ENCODE peak calls at places on chromosomes 2 and 18, in four cellular contexts. J is epithelial cell of proximal tubule, I is AG04450, W is neural progenitor cell. S is an unnamed sample.

GRCh38 chr2:43623052-43623451 is 14.0 kb upstream of the PLEKHH2 start:
- DNase-seq in W (no peak), I (no peak), J (no peak), S (no peak)

GRCh38 chr18:77173274-77174030 is 40.9 kb upstream of the MBP start:
- DNase-seq in I (no peak), J (no peak), W (no peak), S (no peak)

GRCh38 chr2:62895632-62896009 is 155.0 kb upstream of the OTX1 start:
- DNase-seq in I (peak; percentile 32), W (no peak), J (no peak), S (peak; percentile 3)

GRCh38 chr2:20189299-20189931 is 35.5 kb downstream of the SDC1 start:
- DNase-seq in I (no peak), J (no peak), W (no peak), S (no peak)

GRCh38 chr2:63658176-63658968 is 69.6 kb downstream of the MDH1 start:
- DNase-seq in I (no peak), W (no peak), J (peak; percentile 67), S (no peak)

GRCh38 chr2:29228276-29228675 is 113.1 kb downstream of the CLIP4 start:
- DNase-seq in I (no peak), W (no peak), J (no peak), S (no peak)

GRCh38 chr18:21907451-21907850 is 166.9 kb downstream of the MIB1 start:
- DNase-seq in I (no peak), W (no peak), J (no peak), S (no peak)

GRCh38 chr2:86350751-86351150 is 13.3 kb upstream of the REEP1 start:
- DNase-seq in J (no peak), W (no peak), I (no peak), S (no peak)

GRCh38 chr2:239495175-239495574 is 94.4 kb upstream of the HDAC4 start:
- DNase-seq in W (no peak), I (no peak), J (no peak), S (no peak)

GRCh38 chr2:168025487-168026203 is 221.8 kb downstream of the STK39 start:
- DNase-seq in W (no peak), J (peak; percentile 4), I (no peak), S (peak; percentile 13)

GRCh38 chr2:199336546-199336945 is 121.2 kb downstream of the SATB2 start:
- DNase-seq in I (no peak), W (no peak), J (no peak), S (no peak)

GRCh38 chr2:26793518-26793917 is 7.7 kb downstream of the CENPA start:
- DNase-seq in W (no peak), I (no peak), J (no peak), S (no peak)

GRCh38 chr18:63431180-63431579 is 8.9 kb upstream of the VPS4B start:
- DNase-seq in I (no peak), W (no peak), J (no peak), S (no peak)

GRCh38 chr2:237552911-237553310 is 13.5 kb upstream of the PRLH start:
- DNase-seq in I (no peak), W (no peak), J (no peak), S (no peak)

GRCh38 chr2:237556773-237557632 is 9.4 kb upstream of the PRLH start:
- DNase-seq in W (no peak), I (no peak), J (no peak), S (no peak)

GRCh38 chr2:237555560-237555959 is 10.8 kb upstream of the PRLH start:
- DNase-seq in W (no peak), I (no peak), J (no peak), S (no peak)

GRCh38 chr2:237551071-237551574 is 15.3 kb upstream of the PRLH start:
- DNase-seq in J (no peak), W (no peak), I (no peak), S (no peak)

DNA sequence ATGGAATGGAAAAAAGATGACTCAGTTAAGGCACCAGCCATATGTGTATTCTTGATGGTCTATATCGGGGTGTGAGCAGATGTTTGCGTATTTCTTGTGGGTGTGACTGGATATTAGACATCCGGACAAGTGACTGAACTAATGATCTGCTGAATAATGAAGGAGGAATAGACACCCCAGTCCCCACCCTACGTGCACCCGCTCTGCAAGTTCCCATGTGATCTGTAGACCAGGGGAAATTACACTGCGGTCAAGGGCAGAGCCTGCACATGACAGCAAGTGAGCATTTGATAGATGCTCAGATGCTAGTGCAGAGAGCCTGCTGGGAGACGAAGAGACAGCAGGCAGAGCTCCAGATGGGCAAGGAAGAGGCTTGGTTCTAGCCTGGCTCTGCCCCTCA is 12.4 kb upstream of the PRLH start:
- DNase-seq in J (no peak), W (no peak), I (no peak), S (no peak)
- TF ChIP-seq CTCF in J (no peak), W (no peak), I (no peak), S (no peak)

GRCh38 chr2:148594216-148594615 is 50.3 kb upstream of the EPC2 start:
- DNase-seq in J (no peak), W (no peak), I (no peak), S (no peak)
- H3K4me3 ChIP-seq in J (no peak overlapping the region), W (no peak overlapping the region), I (no peak overlapping the region), S (no peak overlapping the region)

DNA sequence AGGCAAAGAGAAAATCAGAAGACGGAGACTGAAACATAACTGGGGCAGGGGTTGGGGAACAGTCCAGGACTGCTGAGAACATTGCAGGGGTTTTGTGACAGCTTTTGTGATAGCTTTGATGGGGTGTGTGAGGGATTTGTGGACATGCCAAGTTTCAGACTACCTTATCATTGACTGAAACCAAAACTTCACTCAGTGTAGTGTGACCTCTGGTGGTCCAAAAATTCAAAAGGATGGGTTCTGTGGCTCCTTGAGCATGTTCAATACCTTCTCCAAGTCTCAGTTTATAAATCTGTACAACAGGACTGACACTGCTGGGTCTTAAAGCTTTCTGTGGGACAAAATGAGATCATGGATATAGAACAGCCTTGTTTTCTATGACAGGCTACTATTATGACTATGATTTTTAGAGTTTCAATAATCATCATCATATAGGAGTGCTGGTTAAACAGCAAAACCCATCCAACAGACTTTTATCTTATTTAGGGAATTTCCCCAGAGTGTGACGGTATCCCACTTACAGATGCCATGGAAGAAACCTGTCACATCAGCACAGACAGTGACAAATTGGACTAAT is 259.2 kb upstream of the SLC14A2 start:
- DNase-seq in I (no peak), W (no peak), J (no peak), S (no peak)
- TF ChIP-seq CTCF in I (peak; percentile 19), W (peak; percentile 21), J (peak; percentile 12), S (no peak)

GRCh38 chr18:13448028-13448795 is 229.7 kb downstream of the LDLRAD4 start:
- DNase-seq in J (no peak), W (no peak), I (no peak), S (no peak)
- H3K4me3 ChIP-seq in J (no peak overlapping the region), W (no peak overlapping the region), I (no peak overlapping the region), S (no peak overlapping the region)

GRCh38 chr2:216243026-216243425 is 129.3 kb downstream of the MARCHF4 start:
- DNase-seq in I (no peak), J (no peak), W (no peak), S (no peak)
- TF ChIP-seq CTCF in I (no peak), J (no peak), W (no peak), S (no peak)

GRCh38 chr2:68371581-68371980 is 6.5 kb downstream of the PLEK start:
- DNase-seq in J (no peak), I (no peak), W (no peak), S (no peak)
- H3K4me3 ChIP-seq in J (no peak overlapping the region), I (no peak overlapping the region), W (no peak overlapping the region), S (no peak overlapping the region)

S was measured in AG09309.